ENCODE peak calls at places on chromosome 10, in seven cellular contexts. One of them, this sample, is unnamed. For H3K9me3, the result is how much of the 10 kb centered on the place peaks cover.

GRCh38 chr10:132865851-132866600 is 76.3 kb downstream of the CFAP46 start:
- DNase-seq in mucosa of descending colon: no peak
- DNase-seq in spleen: peak
- DNase-seq in endodermal cell: peak
- DNase-seq in right cardiac atrium: no peak
- DNase-seq in fibroblast of lung: no peak
- DNase-seq in CD4-positive, CD25-positive, alpha-beta regulatory T cell: no peak
- DNase-seq in this sample: peak

GRCh38 chr10:89053555-89053954 is 63.0 kb downstream of the FAS start:
- DNase-seq in mucosa of descending colon: no peak
- DNase-seq in spleen: no peak
- DNase-seq in endodermal cell: no peak
- DNase-seq in right cardiac atrium: no peak
- DNase-seq in fibroblast of lung: no peak
- DNase-seq in CD4-positive, CD25-positive, alpha-beta regulatory T cell: no peak
- DNase-seq in this sample: no peak

GRCh38 chr10:91144961-91145360 is 75.5 kb upstream of the PCGF5 start:
- DNase-seq in mucosa of descending colon: no peak
- DNase-seq in spleen: no peak
- DNase-seq in endodermal cell: no peak
- DNase-seq in right cardiac atrium: no peak
- DNase-seq in fibroblast of lung: peak
- DNase-seq in CD4-positive, CD25-positive, alpha-beta regulatory T cell: no peak
- DNase-seq in this sample: no peak

GRCh38 chr10:970311-971149 is 17.7 kb upstream of the GTPBP4 start:
- DNase-seq in mucosa of descending colon: no peak
- DNase-seq in spleen: no peak
- DNase-seq in endodermal cell: no peak
- DNase-seq in right cardiac atrium: no peak
- DNase-seq in fibroblast of lung: peak
- DNase-seq in CD4-positive, CD25-positive, alpha-beta regulatory T cell: no peak
- DNase-seq in this sample: peak

GRCh38 chr10:77909755-77910375 is 16.7 kb downstream of the DLG5 start:
- DNase-seq in mucosa of descending colon: peak
- DNase-seq in spleen: no peak
- DNase-seq in endodermal cell: no peak
- DNase-seq in right cardiac atrium: peak
- DNase-seq in fibroblast of lung: peak
- DNase-seq in CD4-positive, CD25-positive, alpha-beta regulatory T cell: no peak
- DNase-seq in this sample: no peak

GRCh38 chr10:80924063-80924952 is 386.6 kb downstream of the SH2D4B start:
- DNase-seq in mucosa of descending colon: no peak
- DNase-seq in spleen: no peak
- DNase-seq in endodermal cell: peak
- DNase-seq in right cardiac atrium: peak
- DNase-seq in fibroblast of lung: peak
- DNase-seq in CD4-positive, CD25-positive, alpha-beta regulatory T cell: no peak
- DNase-seq in this sample: no peak

GRCh38 chr10:117439243-117439912 is 64.1 kb upstream of the PDZD8 start:
- DNase-seq in mucosa of descending colon: no peak
- DNase-seq in spleen: no peak
- DNase-seq in endodermal cell: no peak
- DNase-seq in right cardiac atrium: peak
- DNase-seq in fibroblast of lung: no peak
- DNase-seq in CD4-positive, CD25-positive, alpha-beta regulatory T cell: no peak
- DNase-seq in this sample: no peak

GRCh38 chr10:15363031-15363430 is 8.1 kb downstream of the FAM171A1 start:
- DNase-seq in mucosa of descending colon: no peak
- DNase-seq in spleen: no peak
- DNase-seq in endodermal cell: peak
- DNase-seq in right cardiac atrium: no peak
- DNase-seq in fibroblast of lung: no peak
- DNase-seq in CD4-positive, CD25-positive, alpha-beta regulatory T cell: no peak
- DNase-seq in this sample: no peak

GRCh38 chr10:7426349-7426748 is 15.5 kb upstream of the SFMBT2 start:
- DNase-seq in mucosa of descending colon: no peak
- DNase-seq in spleen: no peak
- DNase-seq in endodermal cell: no peak
- DNase-seq in right cardiac atrium: no peak
- DNase-seq in fibroblast of lung: no peak
- DNase-seq in CD4-positive, CD25-positive, alpha-beta regulatory T cell: no peak
- DNase-seq in this sample: no peak

GRCh38 chr10:123588386-123588914 is 77.7 kb upstream of the GPR26 start:
- DNase-seq in mucosa of descending colon: no peak
- DNase-seq in spleen: no peak
- DNase-seq in endodermal cell: no peak
- DNase-seq in right cardiac atrium: no peak
- DNase-seq in fibroblast of lung: no peak
- DNase-seq in CD4-positive, CD25-positive, alpha-beta regulatory T cell: no peak
- DNase-seq in this sample: no peak

GRCh38 chr10:34648919-34649318 is 166.2 kb downstream of the PARD3 start:
- DNase-seq in mucosa of descending colon: no peak
- DNase-seq in spleen: no peak
- DNase-seq in endodermal cell: no peak
- DNase-seq in right cardiac atrium: no peak
- DNase-seq in fibroblast of lung: no peak
- DNase-seq in CD4-positive, CD25-positive, alpha-beta regulatory T cell: no peak
- DNase-seq in this sample: no peak

GRCh38 chr10:110400173-110400947 is 95.6 kb upstream of the SMNDC1 start:
- DNase-seq in mucosa of descending colon: no peak
- DNase-seq in spleen: no peak
- DNase-seq in endodermal cell: no peak
- DNase-seq in right cardiac atrium: no peak
- DNase-seq in fibroblast of lung: peak
- DNase-seq in CD4-positive, CD25-positive, alpha-beta regulatory T cell: no peak
- DNase-seq in this sample: no peak

GRCh38 chr10:58026036-58026435 is 241.7 kb downstream of the IPMK start:
- DNase-seq in mucosa of descending colon: no peak
- DNase-seq in spleen: no peak
- DNase-seq in endodermal cell: no peak
- DNase-seq in right cardiac atrium: no peak
- DNase-seq in fibroblast of lung: no peak
- DNase-seq in CD4-positive, CD25-positive, alpha-beta regulatory T cell: no peak
- DNase-seq in this sample: no peak

GRCh38 chr10:132110091-132110490 is 44.3 kb downstream of the JAKMIP3 start:
- DNase-seq in mucosa of descending colon: no peak
- DNase-seq in spleen: peak
- DNase-seq in endodermal cell: peak
- DNase-seq in right cardiac atrium: peak
- DNase-seq in fibroblast of lung: no peak
- DNase-seq in CD4-positive, CD25-positive, alpha-beta regulatory T cell: no peak
- DNase-seq in this sample: no peak

GRCh38 chr10:71725249-71725648 is 5.7 kb upstream of the C10orf105 start:
- DNase-seq in mucosa of descending colon: no peak
- DNase-seq in spleen: peak
- DNase-seq in endodermal cell: no peak
- DNase-seq in right cardiac atrium: no peak
- DNase-seq in fibroblast of lung: no peak
- DNase-seq in CD4-positive, CD25-positive, alpha-beta regulatory T cell: no peak
- DNase-seq in this sample: no peak

DNA sequence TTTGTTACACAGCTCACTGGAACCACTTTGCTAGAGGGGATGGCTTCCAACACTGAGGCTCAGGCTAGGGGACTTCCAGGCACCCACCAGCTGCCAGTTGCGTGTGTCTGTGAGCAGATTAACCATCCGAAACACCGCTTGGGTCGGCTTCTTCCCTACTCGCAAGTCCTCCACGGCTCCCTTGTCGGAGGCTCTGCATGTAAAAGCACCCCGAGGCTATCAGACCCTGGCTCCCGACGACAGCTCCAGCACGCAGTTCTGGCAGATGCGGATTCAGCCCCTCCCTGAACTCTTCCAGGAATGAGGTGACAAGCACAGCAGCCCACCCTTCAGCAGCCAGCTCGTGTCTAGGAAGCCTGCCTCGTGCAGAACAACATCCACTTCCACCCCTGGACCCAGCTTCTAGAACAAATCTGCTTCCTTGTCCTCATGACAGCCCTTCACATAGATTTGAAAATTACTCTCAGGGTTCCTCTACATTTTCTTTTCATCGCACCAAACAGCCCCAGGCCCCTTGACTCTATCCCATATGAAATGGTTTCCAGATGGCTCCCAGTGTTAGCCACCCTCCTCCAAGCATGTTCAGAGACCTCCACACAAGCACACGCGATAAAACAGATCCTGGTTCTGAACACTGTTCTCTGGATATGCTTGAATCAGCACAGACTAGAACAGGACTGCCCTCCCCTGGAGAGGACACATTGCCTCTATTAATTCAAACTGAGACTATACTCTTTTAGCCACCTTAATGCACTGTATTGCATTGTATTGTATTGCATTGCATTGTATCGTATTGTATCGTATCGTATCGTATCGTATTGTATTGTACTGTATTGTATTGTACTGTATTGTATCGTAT is 44.6 kb downstream of the SLIT1 start:
- DNase-seq in mucosa of descending colon: no peak
- DNase-seq in spleen: peak
- DNase-seq in endodermal cell: peak
- DNase-seq in right cardiac atrium: no peak
- DNase-seq in fibroblast of lung: no peak
- DNase-seq in CD4-positive, CD25-positive, alpha-beta regulatory T cell: no peak
- DNase-seq in this sample: no peak
- H3K4me3 ChIP-seq in mucosa of descending colon: no peak
- H3K4me3 ChIP-seq in spleen: no peak
- H3K4me3 ChIP-seq in endodermal cell: no peak
- H3K4me3 ChIP-seq in right cardiac atrium: no peak
- H3K4me3 ChIP-seq in fibroblast of lung: no peak
- H3K4me3 ChIP-seq in CD4-positive, CD25-positive, alpha-beta regulatory T cell: no peak
- H3K4me3 ChIP-seq in this sample: no peak

GRCh38 chr10:6240254-6240653 is 37.5 kb downstream of the PFKFB3 start:
- DNase-seq in mucosa of descending colon: no peak
- DNase-seq in spleen: no peak
- DNase-seq in endodermal cell: peak
- DNase-seq in right cardiac atrium: no peak
- DNase-seq in fibroblast of lung: no peak
- DNase-seq in CD4-positive, CD25-positive, alpha-beta regulatory T cell: no peak
- DNase-seq in this sample: no peak

GRCh38 chr10:6237189-6237496 is 34.4 kb downstream of the PFKFB3 start:
- DNase-seq in mucosa of descending colon: no peak
- DNase-seq in spleen: no peak
- DNase-seq in endodermal cell: peak
- DNase-seq in right cardiac atrium: no peak
- DNase-seq in fibroblast of lung: no peak
- DNase-seq in CD4-positive, CD25-positive, alpha-beta regulatory T cell: no peak
- DNase-seq in this sample: no peak

GRCh38 chr10:6244510-6244909 is 41.8 kb downstream of the PFKFB3 start:
- DNase-seq in mucosa of descending colon: no peak
- DNase-seq in spleen: no peak
- DNase-seq in endodermal cell: no peak
- DNase-seq in right cardiac atrium: no peak
- DNase-seq in fibroblast of lung: no peak
- DNase-seq in CD4-positive, CD25-positive, alpha-beta regulatory T cell: no peak
- DNase-seq in this sample: no peak

GRCh38 chr10:6239213-6239991 is 36.7 kb downstream of the PFKFB3 start:
- DNase-seq in mucosa of descending colon: no peak
- DNase-seq in spleen: no peak
- DNase-seq in endodermal cell: peak
- DNase-seq in right cardiac atrium: no peak
- DNase-seq in fibroblast of lung: peak
- DNase-seq in CD4-positive, CD25-positive, alpha-beta regulatory T cell: peak
- DNase-seq in this sample: no peak

GRCh38 chr10:6242089-6242488 is 39.4 kb downstream of the PFKFB3 start:
- DNase-seq in mucosa of descending colon: no peak
- DNase-seq in spleen: no peak
- DNase-seq in endodermal cell: peak
- DNase-seq in right cardiac atrium: no peak
- DNase-seq in fibroblast of lung: peak
- DNase-seq in CD4-positive, CD25-positive, alpha-beta regulatory T cell: no peak
- DNase-seq in this sample: no peak
- H3K9me3 ChIP-seq in mucosa of descending colon: under half
- H3K9me3 ChIP-seq in spleen: under half
- H3K9me3 ChIP-seq in endodermal cell: under half
- H3K9me3 ChIP-seq in right cardiac atrium: under half
- H3K9me3 ChIP-seq in fibroblast of lung: under half
- H3K9me3 ChIP-seq in CD4-positive, CD25-positive, alpha-beta regulatory T cell: under half
- H3K9me3 ChIP-seq in this sample: under half

GRCh38 chr10:112811741-112812551 is 138.1 kb upstream of the TCF7L2 start:
- DNase-seq in mucosa of descending colon: peak
- DNase-seq in spleen: no peak
- DNase-seq in endodermal cell: peak
- DNase-seq in right cardiac atrium: peak
- DNase-seq in fibroblast of lung: peak
- DNase-seq in CD4-positive, CD25-positive, alpha-beta regulatory T cell: no peak
- DNase-seq in this sample: peak
- H3K4me3 ChIP-seq in mucosa of descending colon: no peak
- H3K4me3 ChIP-seq in spleen: no peak
- H3K4me3 ChIP-seq in endodermal cell: no peak
- H3K4me3 ChIP-seq in right cardiac atrium: no peak
- H3K4me3 ChIP-seq in fibroblast of lung: peak
- H3K4me3 ChIP-seq in CD4-positive, CD25-positive, alpha-beta regulatory T cell: no peak
- H3K4me3 ChIP-seq in this sample: no peak

GRCh38 chr10:130338588-130339070 is 202.4 kb downstream of the GLRX3 start:
- DNase-seq in mucosa of descending colon: no peak
- DNase-seq in spleen: no peak
- DNase-seq in endodermal cell: no peak
- DNase-seq in right cardiac atrium: no peak
- DNase-seq in fibroblast of lung: no peak
- DNase-seq in CD4-positive, CD25-positive, alpha-beta regulatory T cell: no peak
- DNase-seq in this sample: no peak
- H3K9me3 ChIP-seq in mucosa of descending colon: under half
- H3K9me3 ChIP-seq in spleen: under half
- H3K9me3 ChIP-seq in endodermal cell: under half
- H3K9me3 ChIP-seq in right cardiac atrium: under half
- H3K9me3 ChIP-seq in fibroblast of lung: under half
- H3K9me3 ChIP-seq in CD4-positive, CD25-positive, alpha-beta regulatory T cell: under half
- H3K9me3 ChIP-seq in this sample: under half